ENCODE peak calls at places on chromosomes 5 and 9, in nine cellular contexts. One of them, this sample, is unnamed.

GRCh38 chr5:33049845-33050244 is 338.7 kb downstream of the NPR3 start:
- DNase-seq in tibial nerve: no peak
- DNase-seq in stomach: no peak
- DNase-seq in BJ: peak
- DNase-seq in left ventricle myocardium inferior: no peak
- DNase-seq in AG10803: peak
- DNase-seq in upper lobe of right lung: no peak
- DNase-seq in AG04449: peak
- DNase-seq in fibroblast of lung: peak
- DNase-seq in this sample: no peak

GRCh38 chr5:151895660-151896040 is 29.0 kb downstream of the GLRA1 start:
- DNase-seq in tibial nerve: no peak
- DNase-seq in stomach: no peak
- DNase-seq in BJ: no peak
- DNase-seq in left ventricle myocardium inferior: no peak
- DNase-seq in AG10803: no peak
- DNase-seq in upper lobe of right lung: no peak
- DNase-seq in AG04449: no peak
- DNase-seq in fibroblast of lung: peak
- DNase-seq in this sample: no peak

GRCh38 chr5:3905031-3905430 is 309.4 kb downstream of the IRX1 start:
- DNase-seq in tibial nerve: no peak
- DNase-seq in stomach: no peak
- DNase-seq in BJ: no peak
- DNase-seq in left ventricle myocardium inferior: no peak
- DNase-seq in AG10803: no peak
- DNase-seq in upper lobe of right lung: no peak
- DNase-seq in AG04449: no peak
- DNase-seq in fibroblast of lung: no peak
- DNase-seq in this sample: no peak

GRCh38 chr9:122179690-122180074 is 20.0 kb downstream of the MORN5 start:
- DNase-seq in tibial nerve: no peak
- DNase-seq in stomach: no peak
- DNase-seq in BJ: no peak
- DNase-seq in left ventricle myocardium inferior: no peak
- DNase-seq in AG10803: peak
- DNase-seq in upper lobe of right lung: no peak
- DNase-seq in AG04449: no peak
- DNase-seq in fibroblast of lung: peak
- DNase-seq in this sample: no peak

GRCh38 chr9:113875917-113876805 is at the start of gene ZNF618:
- DNase-seq in tibial nerve: no peak
- DNase-seq in stomach: peak
- DNase-seq in BJ: no peak
- DNase-seq in left ventricle myocardium inferior: peak
- DNase-seq in AG10803: peak
- DNase-seq in upper lobe of right lung: peak
- DNase-seq in AG04449: no peak
- DNase-seq in fibroblast of lung: no peak
- DNase-seq in this sample: no peak

GRCh38 chr9:74379718-74380117 is 117.4 kb upstream of the RORB start:
- DNase-seq in tibial nerve: no peak
- DNase-seq in stomach: peak
- DNase-seq in BJ: no peak
- DNase-seq in left ventricle myocardium inferior: no peak
- DNase-seq in AG10803: no peak
- DNase-seq in upper lobe of right lung: no peak
- DNase-seq in AG04449: no peak
- DNase-seq in fibroblast of lung: peak
- DNase-seq in this sample: no peak

GRCh38 chr9:136900988-136901515 is 14.7 kb downstream of the TRAF2 start:
- DNase-seq in tibial nerve: no peak
- DNase-seq in stomach: peak
- DNase-seq in BJ: no peak
- DNase-seq in left ventricle myocardium inferior: no peak
- DNase-seq in AG10803: no peak
- DNase-seq in upper lobe of right lung: peak
- DNase-seq in AG04449: no peak
- DNase-seq in fibroblast of lung: no peak
- DNase-seq in this sample: no peak

GRCh38 chr9:93456504-93456903 is 3.1 kb upstream of the FAM120AOS start:
- DNase-seq in tibial nerve: no peak
- DNase-seq in stomach: no peak
- DNase-seq in BJ: no peak
- DNase-seq in left ventricle myocardium inferior: no peak
- DNase-seq in AG10803: no peak
- DNase-seq in upper lobe of right lung: no peak
- DNase-seq in AG04449: no peak
- DNase-seq in fibroblast of lung: no peak
- DNase-seq in this sample: no peak

GRCh38 chr9:108444400-108445358 is 411.1 kb downstream of the ACTL7B start:
- DNase-seq in tibial nerve: no peak
- DNase-seq in stomach: no peak
- DNase-seq in BJ: peak
- DNase-seq in left ventricle myocardium inferior: no peak
- DNase-seq in AG10803: peak
- DNase-seq in upper lobe of right lung: no peak
- DNase-seq in AG04449: peak
- DNase-seq in fibroblast of lung: peak
- DNase-seq in this sample: no peak

GRCh38 chr5:123483446-123484077 is 28.4 kb upstream of the CSNK1G3 start:
- DNase-seq in tibial nerve: no peak
- DNase-seq in stomach: no peak
- DNase-seq in BJ: no peak
- DNase-seq in left ventricle myocardium inferior: no peak
- DNase-seq in AG10803: no peak
- DNase-seq in upper lobe of right lung: no peak
- DNase-seq in AG04449: no peak
- DNase-seq in fibroblast of lung: no peak
- DNase-seq in this sample: no peak

GRCh38 chr5:157252741-157253465 is 13.0 kb upstream of the CYFIP2 start:
- DNase-seq in tibial nerve: no peak
- DNase-seq in stomach: no peak
- DNase-seq in BJ: peak
- DNase-seq in left ventricle myocardium inferior: no peak
- DNase-seq in AG10803: peak
- DNase-seq in upper lobe of right lung: no peak
- DNase-seq in AG04449: no peak
- DNase-seq in fibroblast of lung: peak
- DNase-seq in this sample: no peak

GRCh38 chr5:59905217-59905616 is 11.7 kb upstream of the PDE4D start:
- DNase-seq in tibial nerve: no peak
- DNase-seq in stomach: no peak
- DNase-seq in BJ: no peak
- DNase-seq in left ventricle myocardium inferior: no peak
- DNase-seq in AG10803: no peak
- DNase-seq in upper lobe of right lung: no peak
- DNase-seq in AG04449: no peak
- DNase-seq in fibroblast of lung: no peak
- DNase-seq in this sample: no peak

GRCh38 chr5:154191467-154192261 is 1.1 kb downstream of the GALNT10 start:
- DNase-seq in tibial nerve: no peak
- DNase-seq in stomach: no peak
- DNase-seq in BJ: no peak
- DNase-seq in left ventricle myocardium inferior: no peak
- DNase-seq in AG10803: peak
- DNase-seq in upper lobe of right lung: no peak
- DNase-seq in AG04449: no peak
- DNase-seq in fibroblast of lung: peak
- DNase-seq in this sample: no peak

GRCh38 chr5:14386882-14387575 is 194.6 kb upstream of the OTULINL start:
- DNase-seq in tibial nerve: no peak
- DNase-seq in stomach: no peak
- DNase-seq in BJ: no peak
- DNase-seq in left ventricle myocardium inferior: no peak
- DNase-seq in AG10803: no peak
- DNase-seq in upper lobe of right lung: no peak
- DNase-seq in AG04449: no peak
- DNase-seq in fibroblast of lung: peak
- DNase-seq in this sample: no peak

GRCh38 chr9:86353591-86354047 is 591 bp downstream of the TUT7 start:
- DNase-seq in tibial nerve: no peak
- DNase-seq in stomach: peak
- DNase-seq in BJ: no peak
- DNase-seq in left ventricle myocardium inferior: no peak
- DNase-seq in AG10803: no peak
- DNase-seq in upper lobe of right lung: no peak
- DNase-seq in AG04449: no peak
- DNase-seq in fibroblast of lung: no peak
- DNase-seq in this sample: no peak

GRCh38 chr5:1006656-1007071 is 1.9 kb upstream of the NKD2 start:
- DNase-seq in tibial nerve: peak
- DNase-seq in stomach: peak
- DNase-seq in BJ: no peak
- DNase-seq in left ventricle myocardium inferior: peak
- DNase-seq in AG10803: no peak
- DNase-seq in upper lobe of right lung: peak
- DNase-seq in AG04449: no peak
- DNase-seq in fibroblast of lung: no peak
- DNase-seq in this sample: peak

GRCh38 chr5:1005904-1006655 is 2.5 kb upstream of the NKD2 start:
- DNase-seq in tibial nerve: no peak
- DNase-seq in stomach: no peak
- DNase-seq in BJ: no peak
- DNase-seq in left ventricle myocardium inferior: peak
- DNase-seq in AG10803: no peak
- DNase-seq in upper lobe of right lung: peak
- DNase-seq in AG04449: no peak
- DNase-seq in fibroblast of lung: no peak
- DNase-seq in this sample: peak

GRCh38 chr5:1005362-1005851 is 3.2 kb upstream of the NKD2 start:
- DNase-seq in tibial nerve: peak
- DNase-seq in stomach: peak
- DNase-seq in BJ: no peak
- DNase-seq in left ventricle myocardium inferior: peak
- DNase-seq in AG10803: no peak
- DNase-seq in upper lobe of right lung: peak
- DNase-seq in AG04449: no peak
- DNase-seq in fibroblast of lung: no peak
- DNase-seq in this sample: peak

GRCh38 chr5:1003296-1003937 is 5.2 kb upstream of the NKD2 start:
- DNase-seq in tibial nerve: peak
- DNase-seq in stomach: peak
- DNase-seq in BJ: no peak
- DNase-seq in left ventricle myocardium inferior: peak
- DNase-seq in AG10803: no peak
- DNase-seq in upper lobe of right lung: peak
- DNase-seq in AG04449: no peak
- DNase-seq in fibroblast of lung: peak
- DNase-seq in this sample: peak

GRCh38 chr5:1004598-1005361 is 3.8 kb upstream of the NKD2 start:
- DNase-seq in tibial nerve: peak
- DNase-seq in stomach: peak
- DNase-seq in BJ: no peak
- DNase-seq in left ventricle myocardium inferior: peak
- DNase-seq in AG10803: peak
- DNase-seq in upper lobe of right lung: peak
- DNase-seq in AG04449: no peak
- DNase-seq in fibroblast of lung: peak
- DNase-seq in this sample: peak
- TF ChIP-seq CTCF in tibial nerve: peak
- TF ChIP-seq CTCF in stomach: no peak
- TF ChIP-seq CTCF in BJ: peak
- TF ChIP-seq CTCF in left ventricle myocardium inferior: peak
- TF ChIP-seq CTCF in AG10803: peak
- TF ChIP-seq CTCF in upper lobe of right lung: peak
- TF ChIP-seq CTCF in AG04449: no peak
- TF ChIP-seq CTCF in fibroblast of lung: peak
- TF ChIP-seq CTCF in this sample: peak

GRCh38 chr9:32502996-32503395 is 23.0 kb downstream of the RIGI start:
- DNase-seq in tibial nerve: no peak
- DNase-seq in stomach: no peak
- DNase-seq in BJ: no peak
- DNase-seq in left ventricle myocardium inferior: no peak
- DNase-seq in AG10803: no peak
- DNase-seq in upper lobe of right lung: no peak
- DNase-seq in AG04449: no peak
- DNase-seq in fibroblast of lung: no peak
- DNase-seq in this sample: no peak
- TF ChIP-seq CTCF in tibial nerve: no peak
- TF ChIP-seq CTCF in stomach: no peak
- TF ChIP-seq CTCF in BJ: no peak
- TF ChIP-seq CTCF in left ventricle myocardium inferior: no peak
- TF ChIP-seq CTCF in AG10803: no peak
- TF ChIP-seq CTCF in upper lobe of right lung: no peak
- TF ChIP-seq CTCF in AG04449: no peak
- TF ChIP-seq CTCF in fibroblast of lung: no peak
- TF ChIP-seq CTCF in this sample: no peak

DNA sequence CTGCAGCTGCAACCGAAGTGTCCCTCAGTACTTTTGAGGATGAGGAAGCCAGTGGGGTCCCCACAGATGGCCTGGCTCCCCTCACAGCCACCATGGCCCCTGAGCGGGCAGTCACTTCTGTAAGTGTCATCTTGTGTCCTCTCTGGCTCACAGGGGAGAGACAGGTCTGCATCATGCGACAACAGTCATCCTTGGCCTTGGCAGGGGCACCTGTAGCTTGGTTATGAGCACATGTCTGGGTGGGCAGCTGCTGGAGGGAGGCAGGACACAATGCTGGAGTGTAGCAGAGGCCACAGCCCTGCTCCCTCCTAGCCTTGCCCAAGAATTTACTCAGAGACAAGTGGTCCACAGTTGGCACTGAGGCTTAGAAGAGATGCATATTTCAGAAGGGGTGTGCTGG is 71.7 kb downstream of the COL15A1 start:
- DNase-seq in tibial nerve: no peak
- DNase-seq in stomach: no peak
- DNase-seq in BJ: no peak
- DNase-seq in left ventricle myocardium inferior: no peak
- DNase-seq in AG10803: no peak
- DNase-seq in upper lobe of right lung: no peak
- DNase-seq in AG04449: no peak
- DNase-seq in fibroblast of lung: no peak
- DNase-seq in this sample: no peak
- TF ChIP-seq CTCF in tibial nerve: no peak
- TF ChIP-seq CTCF in stomach: no peak
- TF ChIP-seq CTCF in BJ: no peak
- TF ChIP-seq CTCF in left ventricle myocardium inferior: no peak
- TF ChIP-seq CTCF in AG10803: no peak
- TF ChIP-seq CTCF in upper lobe of right lung: no peak
- TF ChIP-seq CTCF in AG04449: no peak
- TF ChIP-seq CTCF in fibroblast of lung: no peak
- TF ChIP-seq CTCF in this sample: no peak

DNA sequence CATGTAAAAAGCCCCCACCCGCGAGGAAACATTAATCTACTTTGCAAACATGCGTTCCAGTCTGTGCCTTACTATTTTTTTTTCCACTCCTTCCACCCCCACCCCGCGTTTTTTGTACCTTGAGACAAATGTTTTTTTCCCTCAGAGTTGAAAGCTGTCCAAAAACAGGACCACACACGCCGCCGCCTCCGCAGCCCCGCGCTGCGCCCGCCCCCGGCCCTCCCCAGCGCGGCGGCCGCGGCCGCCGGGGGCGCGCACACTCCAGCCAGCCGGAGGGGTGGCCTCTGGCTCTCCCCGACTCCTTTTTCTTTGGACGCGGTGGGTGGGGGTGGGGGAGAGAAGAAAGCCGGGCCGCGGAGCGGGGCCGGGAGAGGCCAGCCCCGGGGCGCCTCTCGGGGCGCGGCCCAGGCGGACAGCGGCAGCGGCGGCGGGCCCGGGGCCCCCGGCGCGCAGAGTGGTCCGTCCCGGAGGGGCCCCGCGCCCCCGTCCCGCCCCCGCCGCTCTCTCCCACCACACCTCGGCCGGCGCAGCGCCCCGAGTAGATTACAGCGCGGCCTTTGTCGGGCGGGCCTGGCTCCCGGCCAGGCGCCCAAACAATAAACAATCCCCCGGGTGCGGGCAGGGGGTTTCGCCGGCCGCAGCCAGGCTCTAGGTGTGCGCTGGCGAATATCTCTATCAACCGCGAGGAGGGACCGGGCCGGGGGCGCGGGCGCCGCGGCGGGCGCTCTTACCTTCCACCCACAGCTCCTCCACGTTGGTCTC is 10.9 kb downstream of the PTCH1 start:
- DNase-seq in tibial nerve: no peak
- DNase-seq in stomach: peak
- DNase-seq in BJ: no peak
- DNase-seq in left ventricle myocardium inferior: peak
- DNase-seq in AG10803: peak
- DNase-seq in upper lobe of right lung: peak
- DNase-seq in AG04449: no peak
- DNase-seq in fibroblast of lung: peak
- DNase-seq in this sample: no peak
- TF ChIP-seq CTCF in tibial nerve: peak
- TF ChIP-seq CTCF in stomach: no peak
- TF ChIP-seq CTCF in BJ: no peak
- TF ChIP-seq CTCF in left ventricle myocardium inferior: no peak
- TF ChIP-seq CTCF in AG10803: no peak
- TF ChIP-seq CTCF in upper lobe of right lung: no peak
- TF ChIP-seq CTCF in AG04449: no peak
- TF ChIP-seq CTCF in fibroblast of lung: no peak
- TF ChIP-seq CTCF in this sample: no peak